ENCODE peak calls at places on chromosomes 2 and 18, in nine cellular contexts. One of them, this sample, is unnamed. For H3K4me1, the result is how much of the 10 kb centered on the place peaks cover.

GRCh38 chr2:203446071-203446481 is 89.0 kb downstream of the RAPH1 start:
- DNase-seq in uterus: no peak
- DNase-seq in body of pancreas: no peak
- DNase-seq in aorta: no peak
- DNase-seq in ovary: no peak
- DNase-seq in stomach: no peak
- DNase-seq in K562: peak
- DNase-seq in IMR-90: peak
- DNase-seq in heart right ventricle: no peak
- DNase-seq in this sample: no peak

GRCh38 chr2:101967826-101968498 is 23.8 kb upstream of the IL1R2 start:
- DNase-seq in stomach: peak
- DNase-seq in uterus: peak
- DNase-seq in K562: no peak
- DNase-seq in heart right ventricle: no peak
- DNase-seq in ovary: peak
- DNase-seq in IMR-90: no peak
- DNase-seq in aorta: no peak
- DNase-seq in body of pancreas: peak
- DNase-seq in this sample: no peak

GRCh38 chr2:69645026-69645425 is 1.5 kb upstream of the AAK1 start:
- DNase-seq in body of pancreas: no peak
- DNase-seq in aorta: no peak
- DNase-seq in IMR-90: no peak
- DNase-seq in K562: peak
- DNase-seq in ovary: no peak
- DNase-seq in stomach: no peak
- DNase-seq in heart right ventricle: no peak
- DNase-seq in uterus: no peak
- DNase-seq in this sample: no peak

GRCh38 chr2:112679484-112679883 is 33.7 kb downstream of the SLC20A1 start:
- DNase-seq in K562: no peak
- DNase-seq in IMR-90: no peak
- DNase-seq in stomach: no peak
- DNase-seq in uterus: no peak
- DNase-seq in aorta: no peak
- DNase-seq in body of pancreas: no peak
- DNase-seq in heart right ventricle: no peak
- DNase-seq in ovary: no peak
- DNase-seq in this sample: no peak

GRCh38 chr2:142176941-142177340 is 46.1 kb upstream of the LRP1B start:
- DNase-seq in stomach: no peak
- DNase-seq in ovary: no peak
- DNase-seq in body of pancreas: no peak
- DNase-seq in heart right ventricle: no peak
- DNase-seq in IMR-90: no peak
- DNase-seq in aorta: no peak
- DNase-seq in K562: no peak
- DNase-seq in uterus: no peak
- DNase-seq in this sample: no peak

GRCh38 chr2:33142874-33143273 is 196.1 kb downstream of the LTBP1 start:
- DNase-seq in IMR-90: no peak
- DNase-seq in aorta: no peak
- DNase-seq in K562: no peak
- DNase-seq in ovary: no peak
- DNase-seq in stomach: no peak
- DNase-seq in heart right ventricle: no peak
- DNase-seq in body of pancreas: no peak
- DNase-seq in uterus: no peak
- DNase-seq in this sample: no peak

GRCh38 chr18:9117980-9118841 is 15.7 kb downstream of the NDUFV2 start:
- DNase-seq in stomach: no peak
- DNase-seq in aorta: no peak
- DNase-seq in uterus: no peak
- DNase-seq in heart right ventricle: no peak
- DNase-seq in body of pancreas: no peak
- DNase-seq in K562: peak
- DNase-seq in ovary: no peak
- DNase-seq in IMR-90: no peak
- DNase-seq in this sample: no peak

GRCh38 chr2:197185676-197186075 is 124.9 kb downstream of the ANKRD44 start:
- DNase-seq in stomach: no peak
- DNase-seq in aorta: no peak
- DNase-seq in IMR-90: no peak
- DNase-seq in body of pancreas: no peak
- DNase-seq in ovary: no peak
- DNase-seq in heart right ventricle: no peak
- DNase-seq in uterus: no peak
- DNase-seq in K562: no peak
- DNase-seq in this sample: no peak

GRCh38 chr2:208253518-208254117 is 1.3 kb downstream of the IDH1 start:
- DNase-seq in ovary: no peak
- DNase-seq in heart right ventricle: no peak
- DNase-seq in body of pancreas: no peak
- DNase-seq in uterus: no peak
- DNase-seq in K562: no peak
- DNase-seq in IMR-90: no peak
- DNase-seq in aorta: no peak
- DNase-seq in stomach: no peak
- DNase-seq in this sample: no peak

GRCh38 chr2:100205128-100205527 is 62.7 kb upstream of the AFF3 start:
- DNase-seq in stomach: no peak
- DNase-seq in aorta: no peak
- DNase-seq in ovary: no peak
- DNase-seq in uterus: no peak
- DNase-seq in K562: no peak
- DNase-seq in body of pancreas: no peak
- DNase-seq in IMR-90: no peak
- DNase-seq in heart right ventricle: no peak
- DNase-seq in this sample: no peak

GRCh38 chr2:100208375-100208774 is 66.0 kb upstream of the AFF3 start:
- DNase-seq in heart right ventricle: no peak
- DNase-seq in IMR-90: peak
- DNase-seq in body of pancreas: no peak
- DNase-seq in uterus: no peak
- DNase-seq in ovary: no peak
- DNase-seq in stomach: no peak
- DNase-seq in aorta: no peak
- DNase-seq in K562: no peak
- DNase-seq in this sample: no peak

GRCh38 chr2:100206731-100207255 is 64.4 kb upstream of the AFF3 start:
- DNase-seq in body of pancreas: no peak
- DNase-seq in stomach: no peak
- DNase-seq in K562: no peak
- DNase-seq in aorta: no peak
- DNase-seq in IMR-90: no peak
- DNase-seq in heart right ventricle: no peak
- DNase-seq in ovary: no peak
- DNase-seq in uterus: no peak
- DNase-seq in this sample: no peak

GRCh38 chr2:100211517-100211916 is 69.1 kb upstream of the AFF3 start:
- DNase-seq in stomach: no peak
- DNase-seq in ovary: no peak
- DNase-seq in aorta: no peak
- DNase-seq in uterus: no peak
- DNase-seq in IMR-90: no peak
- DNase-seq in K562: no peak
- DNase-seq in heart right ventricle: no peak
- DNase-seq in body of pancreas: no peak
- DNase-seq in this sample: no peak

GRCh38 chr2:100207411-100207885 is 65.1 kb upstream of the AFF3 start:
- DNase-seq in ovary: no peak
- DNase-seq in K562: no peak
- DNase-seq in stomach: no peak
- DNase-seq in heart right ventricle: no peak
- DNase-seq in aorta: no peak
- DNase-seq in IMR-90: no peak
- DNase-seq in body of pancreas: no peak
- DNase-seq in uterus: no peak
- DNase-seq in this sample: no peak
- H3K27ac ChIP-seq in ovary: no peak
- H3K27ac ChIP-seq in K562: no peak
- H3K27ac ChIP-seq in stomach: no peak
- H3K27ac ChIP-seq in heart right ventricle: no peak
- H3K27ac ChIP-seq in aorta: no peak
- H3K27ac ChIP-seq in IMR-90: no peak
- H3K27ac ChIP-seq in body of pancreas: no peak
- H3K27ac ChIP-seq in uterus: no peak
- H3K27ac ChIP-seq in this sample: no peak

GRCh38 chr2:200311139-200311538 is 4.6 kb downstream of the SPATS2L start:
- DNase-seq in heart right ventricle: no peak
- DNase-seq in aorta: no peak
- DNase-seq in ovary: no peak
- DNase-seq in K562: no peak
- DNase-seq in body of pancreas: no peak
- DNase-seq in IMR-90: no peak
- DNase-seq in stomach: no peak
- DNase-seq in uterus: no peak
- DNase-seq in this sample: no peak
- H3K4me1 ChIP-seq in heart right ventricle: half or more
- H3K4me1 ChIP-seq in aorta: under half
- H3K4me1 ChIP-seq in ovary: under half
- H3K4me1 ChIP-seq in K562: under half
- H3K4me1 ChIP-seq in body of pancreas: under half
- H3K4me1 ChIP-seq in IMR-90: under half
- H3K4me1 ChIP-seq in stomach: half or more
- H3K4me1 ChIP-seq in uterus: under half
- H3K4me1 ChIP-seq in this sample: under half

GRCh38 chr18:3579701-3580100 is 129.7 kb downstream of the TGIF1 start:
- DNase-seq in IMR-90: peak
- DNase-seq in ovary: no peak
- DNase-seq in heart right ventricle: no peak
- DNase-seq in K562: no peak
- DNase-seq in stomach: no peak
- DNase-seq in uterus: no peak
- DNase-seq in aorta: no peak
- DNase-seq in body of pancreas: no peak
- DNase-seq in this sample: no peak
- H3K27ac ChIP-seq in IMR-90: no peak
- H3K27ac ChIP-seq in ovary: no peak
- H3K27ac ChIP-seq in heart right ventricle: no peak
- H3K27ac ChIP-seq in K562: no peak
- H3K27ac ChIP-seq in stomach: no peak
- H3K27ac ChIP-seq in uterus: no peak
- H3K27ac ChIP-seq in aorta: no peak
- H3K27ac ChIP-seq in body of pancreas: no peak
- H3K27ac ChIP-seq in this sample: no peak

GRCh38 chr2:159089543-159089942 is 121.1 kb downstream of the TANC1 start:
- DNase-seq in aorta: no peak
- DNase-seq in uterus: no peak
- DNase-seq in K562: no peak
- DNase-seq in IMR-90: no peak
- DNase-seq in stomach: no peak
- DNase-seq in ovary: no peak
- DNase-seq in body of pancreas: no peak
- DNase-seq in heart right ventricle: peak
- DNase-seq in this sample: no peak
- H3K4me1 ChIP-seq in aorta: under half
- H3K4me1 ChIP-seq in uterus: under half
- H3K4me1 ChIP-seq in K562: under half
- H3K4me1 ChIP-seq in IMR-90: under half
- H3K4me1 ChIP-seq in stomach: half or more
- H3K4me1 ChIP-seq in ovary: under half
- H3K4me1 ChIP-seq in body of pancreas: half or more
- H3K4me1 ChIP-seq in heart right ventricle: half or more
- H3K4me1 ChIP-seq in this sample: under half

GRCh38 chr2:215137329-215137686 is 1.1 kb downstream of the ABCA12 start:
- DNase-seq in body of pancreas: no peak
- DNase-seq in ovary: no peak
- DNase-seq in K562: no peak
- DNase-seq in uterus: no peak
- DNase-seq in IMR-90: no peak
- DNase-seq in heart right ventricle: no peak
- DNase-seq in stomach: no peak
- DNase-seq in aorta: no peak
- DNase-seq in this sample: no peak
- H3K27ac ChIP-seq in body of pancreas: no peak
- H3K27ac ChIP-seq in ovary: no peak
- H3K27ac ChIP-seq in K562: no peak
- H3K27ac ChIP-seq in uterus: no peak
- H3K27ac ChIP-seq in IMR-90: no peak
- H3K27ac ChIP-seq in heart right ventricle: no peak
- H3K27ac ChIP-seq in stomach: no peak
- H3K27ac ChIP-seq in aorta: no peak
- H3K27ac ChIP-seq in this sample: peak

This sample was measured in left lung.